ENCODE peak calls at places on chromosomes 2 and 18, in nine cellular contexts. K, J, T, Q, S, X, B, O and F are unnamed samples.
A peak's percentile ranks its signal among the peaks of the same experiment; 100 is the strongest.

GRCh38 chr2:52336951-52337350 is 1305.0 kb upstream of the NRXN1 start:
- DNase-seq in K (no peak), J (no peak), T (no peak), Q (no peak), S (no peak), X (no peak), B (no peak), O (no peak), F (no peak)

GRCh38 chr2:65261676-65262075 is 34.0 kb downstream of the ACTR2 start:
- DNase-seq in K (no peak), J (no peak), T (no peak), Q (no peak), S (no peak), X (no peak), B (no peak), O (no peak), F (no peak)

GRCh38 chr2:217484046-217484445 is 518.7 kb downstream of the TNS1 start:
- DNase-seq in K (no peak), J (no peak), T (no peak), Q (no peak), S (no peak), X (no peak), B (no peak), O (no peak), F (no peak)

GRCh38 chr2:16245481-16246054 is 305.2 kb downstream of the MYCN start:
- DNase-seq in K (no peak), J (no peak), T (no peak), Q (no peak), S (no peak), X (no peak), B (no peak), O (no peak), F (no peak)

GRCh38 chr2:2805263-2805662 is 474.2 kb upstream of the MYT1L start:
- DNase-seq in K (no peak), J (no peak), T (no peak), Q (no peak), S (no peak), X (no peak), B (no peak), O (no peak), F (no peak)

GRCh38 chr2:62573137-62573731 is 67.2 kb upstream of the TMEM17 start:
- DNase-seq in K (no peak), J (no peak), T (no peak), Q (no peak), S (no peak), X (no peak), B (no peak), O (no peak), F (no peak)

GRCh38 chr2:169933124-169933711 is 106.0 kb downstream of the UBR3 start:
- DNase-seq in K (no peak), J (no peak), T (no peak), Q (peak; percentile 6), S (no peak), X (peak; percentile 18), B (no peak), O (no peak), F (no peak)

GRCh38 chr2:181471227-181471626 is 14.0 kb downstream of the ITGA4 start:
- DNase-seq in K (no peak), J (no peak), T (no peak), Q (peak; percentile 46), S (no peak), X (no peak), B (no peak), O (no peak), F (no peak)

GRCh38 chr2:22020101-22020742 is 896.5 kb downstream of the TDRD15 start:
- DNase-seq in K (no peak), J (no peak), T (no peak), Q (no peak), S (no peak), X (no peak), B (no peak), O (no peak), F (no peak)

GRCh38 chr18:40473221-40473620 is 1481.8 kb upstream of the PIK3C3 start:
- DNase-seq in K (no peak), J (no peak), T (no peak), Q (no peak), S (no peak), X (no peak), B (no peak), O (no peak), F (no peak)

DNA sequence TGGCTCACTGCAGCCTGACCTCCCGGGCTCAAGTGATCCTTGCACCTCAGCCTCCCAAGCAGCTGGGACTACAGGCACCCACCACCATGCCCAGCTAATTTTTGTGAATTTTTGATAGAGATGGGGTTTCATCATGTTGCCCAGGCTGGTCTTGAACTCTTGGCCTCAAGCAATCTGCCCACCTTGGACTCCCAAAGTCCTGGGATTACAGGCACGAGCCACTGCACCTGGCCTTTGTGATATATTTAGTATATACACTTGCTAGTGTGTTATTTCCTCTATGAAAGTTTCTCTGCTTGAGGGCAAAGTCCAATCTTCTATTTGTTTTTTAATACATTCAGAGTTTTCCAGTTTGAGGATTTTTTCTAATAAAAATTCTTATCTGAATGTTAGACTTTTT is 119.3 kb downstream of the GALNT3 start:
- DNase-seq in K (no peak), J (no peak), T (no peak), Q (no peak), S (no peak), X (no peak), B (no peak), O (no peak), F (no peak)
- H3K27ac ChIP-seq in K (no peak overlapping the region), J (no peak overlapping the region), T (no peak overlapping the region), Q (no peak overlapping the region), S (no peak overlapping the region), X (no peak overlapping the region), B (no peak overlapping the region), O (no peak overlapping the region), F (no peak overlapping the region)

GRCh38 chr2:119426396-119426675 is 5.3 kb upstream of the TMEM37 start:
- DNase-seq in K (no peak), J (no peak), T (no peak), Q (no peak), S (no peak), X (peak; percentile 52), B (no peak), O (no peak), F (no peak)
- H3K4me1 ChIP-seq in K (peaks cover 60% of the 10 kb centered on the region), J (no peaks in the 10 kb centered on the region), T (no peaks in the 10 kb centered on the region), Q (no peaks in the 10 kb centered on the region), S (peaks cover 13% of the 10 kb centered on the region), X (peaks cover 4% of the 10 kb centered on the region), B (no peaks in the 10 kb centered on the region), O (peaks cover 48% of the 10 kb centered on the region), F (peaks cover 22% of the 10 kb centered on the region)

DNA sequence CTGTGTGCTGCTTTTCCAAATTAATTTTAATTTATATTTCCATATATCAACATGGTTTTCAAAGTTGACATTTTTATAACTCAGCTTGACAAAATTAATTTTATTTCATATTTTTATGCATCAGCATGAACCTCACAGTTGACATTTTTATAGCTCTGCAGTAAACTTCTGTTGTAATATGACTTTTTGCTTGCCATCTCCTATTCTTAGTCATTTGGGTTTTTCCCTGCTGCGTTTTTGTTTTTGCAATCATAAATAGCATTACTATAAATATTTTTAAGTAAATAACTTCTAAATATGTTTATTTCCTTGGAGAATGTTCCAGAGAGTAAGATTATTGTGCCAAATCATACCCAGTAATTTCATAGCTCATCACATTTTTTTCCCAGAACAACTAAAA is 21.0 kb upstream of the L3MBTL4 start:
- DNase-seq in K (no peak), J (no peak), T (no peak), Q (no peak), S (no peak), X (no peak), B (no peak), O (no peak), F (no peak)
- H3K4me3 ChIP-seq in K (no peak overlapping the region), J (no peak overlapping the region), T (no peak overlapping the region), Q (no peak overlapping the region), S (no peak overlapping the region), X (no peak overlapping the region), B (no peak overlapping the region), O (no peak overlapping the region), F (no peak overlapping the region)

DNA sequence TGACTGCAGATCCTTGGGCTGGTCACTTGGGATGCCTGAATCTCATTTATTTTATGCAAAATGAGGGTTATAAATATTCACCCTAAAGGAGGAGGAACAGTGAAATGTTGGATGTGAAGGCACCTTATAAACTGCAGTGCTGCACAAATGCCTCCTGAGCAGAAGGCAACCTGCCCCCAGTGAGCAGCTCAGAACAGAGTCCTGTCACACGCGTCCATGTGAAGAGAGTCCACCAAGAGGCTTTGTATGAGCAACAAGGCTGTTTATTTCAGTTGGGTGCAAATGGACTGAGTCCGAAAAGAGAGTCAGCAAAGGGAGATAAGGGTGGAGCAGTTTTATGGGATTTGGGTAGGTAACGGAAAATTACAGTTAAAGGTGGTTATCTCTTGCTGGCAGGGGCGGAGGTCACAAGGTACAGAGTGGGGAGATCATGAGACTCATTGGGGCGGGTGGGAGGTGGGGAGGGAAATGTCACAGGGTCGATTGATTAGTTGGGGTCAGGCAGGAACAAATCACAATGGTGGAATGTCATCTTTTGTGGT is 53.5 kb upstream of the RALBP1 start:
- DNase-seq in K (no peak), J (no peak), T (no peak), Q (no peak), S (no peak), X (no peak), B (no peak), O (no peak), F (no peak)
- H3K27ac ChIP-seq in K (no peak overlapping the region), J (no peak overlapping the region), T (no peak overlapping the region), Q (no peak overlapping the region), S (no peak overlapping the region), X (no peak overlapping the region), B (no peak overlapping the region), O (no peak overlapping the region), F (no peak overlapping the region)

DNA sequence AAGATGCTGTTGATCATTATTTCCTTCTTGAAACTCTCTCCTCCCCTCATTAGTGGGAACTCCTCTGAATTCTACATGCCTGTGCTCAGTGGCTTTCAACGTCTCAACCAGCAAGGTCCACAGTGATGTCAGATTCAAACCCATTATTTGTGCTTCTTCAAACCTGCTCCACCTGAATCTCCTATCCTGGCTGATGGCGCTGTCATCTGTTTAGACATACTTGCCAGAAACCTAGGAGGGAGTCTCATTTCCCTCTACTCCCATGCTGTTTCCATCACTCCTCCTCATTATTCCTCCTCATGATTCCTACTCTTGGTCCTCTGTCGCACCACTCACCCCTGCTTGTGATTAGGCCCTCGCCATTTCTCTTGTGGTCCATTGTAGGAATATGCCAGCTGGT is 2.9 kb upstream of the LPIN2 start:
- DNase-seq in K (no peak), J (no peak), T (no peak), Q (no peak), S (no peak), X (no peak), B (no peak), O (no peak), F (no peak)
- H3K4me1 ChIP-seq in K (peaks cover 50% of the 10 kb centered on the region), J (no peaks in the 10 kb centered on the region), T (no peaks in the 10 kb centered on the region), Q (peaks cover 53% of the 10 kb centered on the region), S (peaks cover 56% of the 10 kb centered on the region), X (peaks cover 17% of the 10 kb centered on the region), B (peaks cover 52% of the 10 kb centered on the region), O (peaks cover 39% of the 10 kb centered on the region), F (peaks cover 6% of the 10 kb centered on the region)